ENCODE peak calls at places on chromosomes 16 and 17, in seven cellular contexts. One of them, this sample, is unnamed.

GRCh38 chr17:75757086-75757681 is 7.8 kb downstream of the GALK1 start:
- DNase-seq in smooth muscle cell of the brain vasculature: no peak
- DNase-seq in effector memory CD8-positive, alpha-beta T cell: no peak
- DNase-seq in HuH-7: no peak
- DNase-seq in Right ventricle myocardium superior: no peak
- DNase-seq in NCI-H345: no peak
- DNase-seq in substantia nigra: no peak
- DNase-seq in this sample: no peak

GRCh38 chr16:75011634-75012307 is 12.9 kb downstream of the ZNRF1 start:
- DNase-seq in smooth muscle cell of the brain vasculature: peak
- DNase-seq in effector memory CD8-positive, alpha-beta T cell: no peak
- DNase-seq in HuH-7: no peak
- DNase-seq in Right ventricle myocardium superior: no peak
- DNase-seq in NCI-H345: no peak
- DNase-seq in substantia nigra: no peak
- DNase-seq in this sample: no peak

GRCh38 chr16:1299868-1300203 is 9.6 kb upstream of the UBE2I start:
- DNase-seq in smooth muscle cell of the brain vasculature: no peak
- DNase-seq in effector memory CD8-positive, alpha-beta T cell: no peak
- DNase-seq in HuH-7: no peak
- DNase-seq in Right ventricle myocardium superior: no peak
- DNase-seq in NCI-H345: no peak
- DNase-seq in substantia nigra: no peak
- DNase-seq in this sample: no peak

GRCh38 chr16:66267287-66268137 is 99.0 kb upstream of the CDH5 start:
- DNase-seq in smooth muscle cell of the brain vasculature: no peak
- DNase-seq in effector memory CD8-positive, alpha-beta T cell: no peak
- DNase-seq in HuH-7: no peak
- DNase-seq in Right ventricle myocardium superior: no peak
- DNase-seq in NCI-H345: no peak
- DNase-seq in substantia nigra: no peak
- DNase-seq in this sample: no peak

GRCh38 chr16:88477631-88478030 is 24.6 kb downstream of the ZFPM1 start:
- DNase-seq in smooth muscle cell of the brain vasculature: no peak
- DNase-seq in effector memory CD8-positive, alpha-beta T cell: no peak
- DNase-seq in HuH-7: no peak
- DNase-seq in Right ventricle myocardium superior: no peak
- DNase-seq in NCI-H345: peak
- DNase-seq in substantia nigra: no peak
- DNase-seq in this sample: no peak

GRCh38 chr17:74795327-74796020 is 19.3 kb upstream of the NAT9 start:
- DNase-seq in smooth muscle cell of the brain vasculature: no peak
- DNase-seq in effector memory CD8-positive, alpha-beta T cell: no peak
- DNase-seq in HuH-7: no peak
- DNase-seq in Right ventricle myocardium superior: no peak
- DNase-seq in NCI-H345: no peak
- DNase-seq in substantia nigra: no peak
- DNase-seq in this sample: no peak

GRCh38 chr17:56499799-56500388 is 93.6 kb upstream of the NOG start:
- DNase-seq in smooth muscle cell of the brain vasculature: no peak
- DNase-seq in effector memory CD8-positive, alpha-beta T cell: no peak
- DNase-seq in HuH-7: peak
- DNase-seq in Right ventricle myocardium superior: no peak
- DNase-seq in NCI-H345: no peak
- DNase-seq in substantia nigra: no peak
- DNase-seq in this sample: no peak

GRCh38 chr16:67562918-67563707 is 787 bp downstream of the CTCF start:
- DNase-seq in smooth muscle cell of the brain vasculature: no peak
- DNase-seq in effector memory CD8-positive, alpha-beta T cell: peak
- DNase-seq in HuH-7: peak
- DNase-seq in Right ventricle myocardium superior: peak
- DNase-seq in NCI-H345: peak
- DNase-seq in substantia nigra: peak
- DNase-seq in this sample: peak

GRCh38 chr16:87653234-87653633 is 50.9 kb downstream of the JPH3 start:
- DNase-seq in smooth muscle cell of the brain vasculature: no peak
- DNase-seq in effector memory CD8-positive, alpha-beta T cell: no peak
- DNase-seq in HuH-7: peak
- DNase-seq in Right ventricle myocardium superior: no peak
- DNase-seq in NCI-H345: no peak
- DNase-seq in substantia nigra: no peak
- DNase-seq in this sample: no peak

GRCh38 chr17:1229354-1229890 is 40.8 kb upstream of the BHLHA9 start:
- DNase-seq in smooth muscle cell of the brain vasculature: no peak
- DNase-seq in effector memory CD8-positive, alpha-beta T cell: peak
- DNase-seq in HuH-7: no peak
- DNase-seq in Right ventricle myocardium superior: peak
- DNase-seq in NCI-H345: no peak
- DNase-seq in substantia nigra: peak
- DNase-seq in this sample: peak

GRCh38 chr17:69175812-69176517 is 34.3 kb upstream of the ABCA6 start:
- DNase-seq in smooth muscle cell of the brain vasculature: peak
- DNase-seq in effector memory CD8-positive, alpha-beta T cell: no peak
- DNase-seq in HuH-7: no peak
- DNase-seq in Right ventricle myocardium superior: no peak
- DNase-seq in NCI-H345: no peak
- DNase-seq in substantia nigra: no peak
- DNase-seq in this sample: no peak

GRCh38 chr17:29789186-29790170 is 140.6 kb downstream of the SSH2 start:
- DNase-seq in smooth muscle cell of the brain vasculature: no peak
- DNase-seq in effector memory CD8-positive, alpha-beta T cell: no peak
- DNase-seq in HuH-7: no peak
- DNase-seq in Right ventricle myocardium superior: no peak
- DNase-seq in NCI-H345: no peak
- DNase-seq in substantia nigra: no peak
- DNase-seq in this sample: no peak

GRCh38 chr16:10494343-10495030 is 85.9 kb downstream of the EMP2 start:
- DNase-seq in smooth muscle cell of the brain vasculature: no peak
- DNase-seq in effector memory CD8-positive, alpha-beta T cell: no peak
- DNase-seq in HuH-7: no peak
- DNase-seq in Right ventricle myocardium superior: no peak
- DNase-seq in NCI-H345: no peak
- DNase-seq in substantia nigra: no peak
- DNase-seq in this sample: no peak

GRCh38 chr16:79589495-79590134 is 10.9 kb downstream of the MAF start:
- DNase-seq in smooth muscle cell of the brain vasculature: no peak
- DNase-seq in effector memory CD8-positive, alpha-beta T cell: no peak
- DNase-seq in HuH-7: no peak
- DNase-seq in Right ventricle myocardium superior: peak
- DNase-seq in NCI-H345: no peak
- DNase-seq in substantia nigra: no peak
- DNase-seq in this sample: no peak

GRCh38 chr17:1422907-1423306 is 22.9 kb upstream of the YWHAE start:
- DNase-seq in smooth muscle cell of the brain vasculature: peak
- DNase-seq in effector memory CD8-positive, alpha-beta T cell: no peak
- DNase-seq in HuH-7: no peak
- DNase-seq in Right ventricle myocardium superior: no peak
- DNase-seq in NCI-H345: no peak
- DNase-seq in substantia nigra: no peak
- DNase-seq in this sample: no peak

GRCh38 chr17:63675231-63675606 is 24.7 kb downstream of the LIMD2 start:
- DNase-seq in smooth muscle cell of the brain vasculature: no peak
- DNase-seq in effector memory CD8-positive, alpha-beta T cell: no peak
- DNase-seq in HuH-7: no peak
- DNase-seq in Right ventricle myocardium superior: no peak
- DNase-seq in NCI-H345: no peak
- DNase-seq in substantia nigra: no peak
- DNase-seq in this sample: no peak

GRCh38 chr17:43142153-43142552 is 17.0 kb upstream of the BRCA1 start:
- DNase-seq in smooth muscle cell of the brain vasculature: no peak
- DNase-seq in effector memory CD8-positive, alpha-beta T cell: no peak
- DNase-seq in HuH-7: no peak
- DNase-seq in Right ventricle myocardium superior: no peak
- DNase-seq in NCI-H345: no peak
- DNase-seq in substantia nigra: no peak
- DNase-seq in this sample: no peak

GRCh38 chr17:31650756-31651520 is 208.1 kb downstream of the COPRS start:
- DNase-seq in smooth muscle cell of the brain vasculature: no peak
- DNase-seq in effector memory CD8-positive, alpha-beta T cell: no peak
- DNase-seq in HuH-7: no peak
- DNase-seq in Right ventricle myocardium superior: no peak
- DNase-seq in NCI-H345: no peak
- DNase-seq in substantia nigra: no peak
- DNase-seq in this sample: no peak

GRCh38 chr17:44004077-44004760 is at the start of gene NAGS:
- DNase-seq in smooth muscle cell of the brain vasculature: no peak
- DNase-seq in effector memory CD8-positive, alpha-beta T cell: peak
- DNase-seq in HuH-7: peak
- DNase-seq in Right ventricle myocardium superior: no peak
- DNase-seq in NCI-H345: peak
- DNase-seq in substantia nigra: no peak
- DNase-seq in this sample: no peak

GRCh38 chr16:84548508-84548907 is 44.0 kb upstream of the MEAK7 start:
- DNase-seq in smooth muscle cell of the brain vasculature: no peak
- DNase-seq in effector memory CD8-positive, alpha-beta T cell: no peak
- DNase-seq in HuH-7: no peak
- DNase-seq in Right ventricle myocardium superior: no peak
- DNase-seq in NCI-H345: no peak
- DNase-seq in substantia nigra: no peak
- DNase-seq in this sample: peak

GRCh38 chr17:35257080-35257701 is 14.3 kb downstream of the SLFN5 start:
- DNase-seq in smooth muscle cell of the brain vasculature: no peak
- DNase-seq in effector memory CD8-positive, alpha-beta T cell: no peak
- DNase-seq in HuH-7: no peak
- DNase-seq in Right ventricle myocardium superior: no peak
- DNase-seq in NCI-H345: peak
- DNase-seq in substantia nigra: no peak
- DNase-seq in this sample: no peak

GRCh38 chr16:62829084-62829483 is 792.8 kb upstream of the CDH8 start:
- DNase-seq in smooth muscle cell of the brain vasculature: no peak
- DNase-seq in effector memory CD8-positive, alpha-beta T cell: no peak
- DNase-seq in HuH-7: no peak
- DNase-seq in Right ventricle myocardium superior: no peak
- DNase-seq in NCI-H345: no peak
- DNase-seq in substantia nigra: no peak
- DNase-seq in this sample: no peak

GRCh38 chr16:77169650-77170236 is 21.2 kb upstream of the MON1B start:
- DNase-seq in smooth muscle cell of the brain vasculature: no peak
- DNase-seq in effector memory CD8-positive, alpha-beta T cell: peak
- DNase-seq in HuH-7: peak
- DNase-seq in Right ventricle myocardium superior: no peak
- DNase-seq in NCI-H345: peak
- DNase-seq in substantia nigra: no peak
- DNase-seq in this sample: no peak